ENCODE peak calls at places on chromosomes 2 and 18, in five cellular contexts. One of them, this sample, is unnamed.

GRCh38 chr18:48994044-48994651 is 43.4 kb upstream of the SMAD7 start:
- DNase-seq in Panc1: no peak
- DNase-seq in H1: no peak
- DNase-seq in K562: no peak
- DNase-seq in SK-N-SH: no peak
- DNase-seq in this sample: no peak

GRCh38 chr2:181106789-181107418 is 126.5 kb downstream of the UBE2E3 start:
- DNase-seq in H1: no peak
- DNase-seq in K562: peak; percentile 11
- DNase-seq in Panc1: peak; percentile 39
- DNase-seq in SK-N-SH: no peak
- DNase-seq in this sample: peak; percentile 73

GRCh38 chr18:69400976-69401474 is 337 bp downstream of the DOK6 start:
- DNase-seq in Panc1: no peak
- DNase-seq in K562: no peak
- DNase-seq in H1: peak; percentile 62
- DNase-seq in SK-N-SH: peak; percentile 81
- DNase-seq in this sample: no peak

GRCh38 chr18:24818451-24818850 is 358.0 kb downstream of the HRH4 start:
- DNase-seq in Panc1: no peak
- DNase-seq in SK-N-SH: peak; percentile 40
- DNase-seq in H1: no peak
- DNase-seq in K562: no peak
- DNase-seq in this sample: no peak

GRCh38 chr2:36530178-36530982 is 67.6 kb downstream of the FEZ2 start:
- DNase-seq in Panc1: no peak
- DNase-seq in SK-N-SH: no peak
- DNase-seq in K562: no peak
- DNase-seq in H1: no peak
- DNase-seq in this sample: no peak

GRCh38 chr18:37962316-37962966 is 396.8 kb upstream of the CELF4 start:
- DNase-seq in Panc1: no peak
- DNase-seq in K562: no peak
- DNase-seq in H1: no peak
- DNase-seq in SK-N-SH: no peak
- DNase-seq in this sample: no peak

GRCh38 chr2:182545420-182546167 is 118.8 kb upstream of the PDE1A start:
- DNase-seq in K562: no peak
- DNase-seq in SK-N-SH: no peak
- DNase-seq in H1: no peak
- DNase-seq in Panc1: no peak
- DNase-seq in this sample: no peak

GRCh38 chr18:21162786-21163185 is 51.2 kb upstream of the ROCK1 start:
- DNase-seq in SK-N-SH: no peak
- DNase-seq in K562: no peak
- DNase-seq in H1: no peak
- DNase-seq in Panc1: no peak
- DNase-seq in this sample: no peak

GRCh38 chr2:121633463-121633862 is 15.8 kb downstream of the CLASP1 start:
- DNase-seq in K562: no peak
- DNase-seq in Panc1: no peak
- DNase-seq in SK-N-SH: no peak
- DNase-seq in H1: no peak
- DNase-seq in this sample: no peak

GRCh38 chr2:33267745-33268144 is 208.7 kb upstream of the RASGRP3 start:
- DNase-seq in H1: no peak
- DNase-seq in Panc1: no peak
- DNase-seq in K562: no peak
- DNase-seq in SK-N-SH: no peak
- DNase-seq in this sample: no peak

DNA sequence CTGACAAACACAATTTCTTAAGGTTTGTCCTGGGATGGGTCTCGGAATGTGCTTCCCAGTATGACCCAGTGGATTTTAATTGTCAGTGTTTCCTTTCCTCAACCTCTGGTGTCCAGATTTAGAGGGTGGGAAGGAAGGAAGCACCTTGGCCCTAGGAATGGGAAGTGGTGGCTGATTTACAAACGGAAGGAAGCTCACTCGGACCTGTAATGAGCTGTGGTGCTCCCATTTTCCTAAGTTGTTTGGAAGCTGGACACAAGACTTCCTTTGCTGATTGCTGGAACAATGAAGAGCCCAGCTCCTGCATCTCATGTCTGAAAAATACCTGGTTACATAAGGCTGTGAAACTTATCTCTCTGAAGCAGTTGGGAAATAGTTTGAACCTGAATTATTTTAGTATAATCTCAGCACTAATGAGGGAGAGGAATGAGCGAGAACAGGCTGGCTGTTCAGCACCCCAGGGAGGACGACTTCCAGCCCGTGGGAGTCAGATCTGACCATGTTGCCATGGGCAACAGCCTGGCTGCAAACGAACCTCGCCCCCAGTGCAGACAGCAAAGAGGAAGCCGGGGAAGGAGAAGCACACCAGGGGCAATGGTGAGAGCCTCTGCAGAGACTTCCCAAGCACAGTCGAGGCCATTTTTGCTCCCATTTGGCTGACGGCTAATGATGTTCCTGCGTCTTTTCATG is 74.4 kb upstream of the ASB18 start:
- DNase-seq in SK-N-SH: no peak
- DNase-seq in H1: no peak
- DNase-seq in K562: peak; percentile 8
- DNase-seq in Panc1: no peak
- DNase-seq in this sample: no peak
- TF ChIP-seq SIN3A in SK-N-SH: no peak
- TF ChIP-seq SIN3A in H1: no peak
- TF ChIP-seq SIN3A in K562: no peak
- TF ChIP-seq SIN3A in Panc1: no peak
- TF ChIP-seq SIN3A in this sample: no peak

GRCh38 chr2:88452980-88453582 is 588 bp upstream of the FOXI3 start:
- DNase-seq in K562: no peak
- DNase-seq in SK-N-SH: no peak
- DNase-seq in Panc1: no peak
- DNase-seq in H1: peak; percentile 58
- DNase-seq in this sample: no peak
- H3K4me3 ChIP-seq in K562: no peak overlapping the region
- H3K4me3 ChIP-seq in SK-N-SH: peak overlapping the region; percentile 46
- H3K4me3 ChIP-seq in Panc1: no peak overlapping the region
- H3K4me3 ChIP-seq in H1: peak overlapping the region; percentile 63
- H3K4me3 ChIP-seq in this sample: no peak overlapping the region

DNA sequence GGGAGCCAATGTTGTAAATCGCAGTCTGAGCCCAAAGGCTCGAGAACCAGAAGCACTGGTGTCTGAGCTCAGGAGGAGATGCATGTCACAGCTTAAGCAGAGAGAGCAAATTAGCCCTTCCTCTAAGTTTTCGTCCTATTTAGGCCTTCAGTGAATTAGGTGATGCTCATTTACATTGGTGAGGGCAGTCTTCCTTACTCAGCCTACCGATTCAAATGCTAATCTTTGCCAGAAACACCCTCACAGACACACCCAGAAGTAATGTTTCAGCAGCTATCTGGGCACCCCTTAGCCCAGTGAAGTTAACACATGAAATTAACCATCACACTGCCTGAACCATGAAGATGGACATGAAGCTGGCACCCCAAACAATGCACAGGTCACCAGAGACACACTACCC is 385.1 kb downstream of the STK39 start:
- DNase-seq in H1: no peak
- DNase-seq in SK-N-SH: no peak
- DNase-seq in K562: no peak
- DNase-seq in Panc1: no peak
- DNase-seq in this sample: no peak
- H3K27ac ChIP-seq in H1: peak overlapping the region; percentile 51
- H3K27ac ChIP-seq in SK-N-SH: no peak overlapping the region
- H3K27ac ChIP-seq in K562: no peak overlapping the region
- H3K27ac ChIP-seq in Panc1: no peak overlapping the region
- H3K27ac ChIP-seq in this sample: no peak overlapping the region

GRCh38 chr2:128178650-128179460 is 87.9 kb downstream of the UGGT1 start:
- DNase-seq in SK-N-SH: peak; percentile 59
- DNase-seq in Panc1: no peak
- DNase-seq in K562: peak; percentile 68
- DNase-seq in H1: peak; percentile 59
- DNase-seq in this sample: peak; percentile 10
- TF ChIP-seq SIN3A in SK-N-SH: no peak
- TF ChIP-seq SIN3A in Panc1: no peak
- TF ChIP-seq SIN3A in K562: no peak
- TF ChIP-seq SIN3A in H1: no peak
- TF ChIP-seq SIN3A in this sample: no peak

DNA sequence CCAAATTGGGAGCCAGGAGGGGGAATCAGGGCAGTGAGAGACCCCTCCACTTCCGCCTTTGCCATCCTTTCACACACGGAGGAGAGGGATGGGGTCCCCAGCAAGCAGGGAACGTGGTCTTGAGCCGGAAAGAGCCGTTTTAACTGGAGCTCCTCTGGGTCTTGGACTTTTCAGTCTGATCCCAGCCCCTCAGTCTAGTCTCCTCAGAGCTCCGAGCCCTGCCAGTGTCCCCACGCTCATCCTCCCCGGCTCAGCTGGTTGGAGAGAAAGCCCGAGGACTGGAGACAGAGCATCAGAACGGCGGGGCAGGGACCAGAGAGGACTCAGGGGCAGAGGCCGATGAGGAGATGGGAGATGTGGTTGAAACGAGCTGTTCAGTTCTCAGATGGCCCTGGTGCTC is 26.1 kb upstream of the OTOF start:
- DNase-seq in SK-N-SH: no peak
- DNase-seq in K562: no peak
- DNase-seq in Panc1: no peak
- DNase-seq in H1: no peak
- DNase-seq in this sample: no peak
- H3K4me3 ChIP-seq in SK-N-SH: no peak overlapping the region
- H3K4me3 ChIP-seq in K562: peak overlapping the region; percentile 44
- H3K4me3 ChIP-seq in Panc1: peak overlapping the region; percentile 44
- H3K4me3 ChIP-seq in H1: peak overlapping the region; percentile 44
- H3K4me3 ChIP-seq in this sample: peak overlapping the region; percentile 60

DNA sequence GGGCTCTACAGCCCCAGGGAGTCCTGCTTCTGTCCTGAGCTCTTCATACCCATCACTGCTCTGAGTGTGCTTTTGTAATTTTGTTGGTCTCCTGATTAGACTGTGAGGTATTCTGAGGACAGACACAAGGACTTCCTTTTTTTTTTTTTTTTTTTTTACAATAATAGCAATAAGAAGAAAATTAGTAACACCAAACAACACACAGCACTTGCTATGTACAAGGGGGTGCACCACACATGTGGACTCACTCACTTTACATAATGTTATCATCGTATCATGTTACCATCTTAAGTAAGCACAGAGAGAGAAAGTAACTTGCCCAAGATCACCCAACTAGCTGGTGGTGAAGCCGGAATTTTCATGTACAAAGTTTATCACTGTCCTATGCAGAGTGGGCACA is 34.5 kb downstream of the MBP start:
- DNase-seq in SK-N-SH: no peak
- DNase-seq in K562: no peak
- DNase-seq in Panc1: no peak
- DNase-seq in H1: no peak
- DNase-seq in this sample: no peak
- H3K27ac ChIP-seq in SK-N-SH: no peak overlapping the region
- H3K27ac ChIP-seq in K562: no peak overlapping the region
- H3K27ac ChIP-seq in Panc1: peak overlapping the region; percentile 95
- H3K27ac ChIP-seq in H1: no peak overlapping the region
- H3K27ac ChIP-seq in this sample: no peak overlapping the region

DNA sequence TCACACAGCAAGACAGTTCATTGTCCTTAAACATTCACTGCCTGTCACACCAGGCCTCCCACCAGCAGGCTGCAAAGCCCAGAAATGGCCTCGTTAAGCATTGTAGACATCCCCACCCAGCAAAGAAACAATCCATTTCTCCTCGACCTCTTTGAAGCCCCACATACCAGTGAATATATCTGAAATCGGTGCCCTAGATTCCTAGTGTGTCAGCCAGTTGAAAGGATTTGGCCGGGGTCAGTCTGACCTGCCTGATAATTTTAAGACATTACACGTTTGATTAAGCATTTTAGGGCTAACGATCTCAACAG is 247.0 kb upstream of the CHAC2 start:
- DNase-seq in SK-N-SH: no peak
- DNase-seq in K562: no peak
- DNase-seq in Panc1: no peak
- DNase-seq in H1: no peak
- DNase-seq in this sample: no peak
- TF ChIP-seq SIN3A in SK-N-SH: no peak
- TF ChIP-seq SIN3A in K562: no peak
- TF ChIP-seq SIN3A in Panc1: no peak
- TF ChIP-seq SIN3A in H1: no peak
- TF ChIP-seq SIN3A in this sample: no peak

GRCh38 chr2:156181208-156181607 is 151.3 kb downstream of the NR4A2 start:
- DNase-seq in SK-N-SH: no peak
- DNase-seq in K562: no peak
- DNase-seq in H1: no peak
- DNase-seq in Panc1: no peak
- DNase-seq in this sample: no peak
- H3K4me3 ChIP-seq in SK-N-SH: no peak overlapping the region
- H3K4me3 ChIP-seq in K562: no peak overlapping the region
- H3K4me3 ChIP-seq in H1: no peak overlapping the region
- H3K4me3 ChIP-seq in Panc1: no peak overlapping the region
- H3K4me3 ChIP-seq in this sample: no peak overlapping the region

DNA sequence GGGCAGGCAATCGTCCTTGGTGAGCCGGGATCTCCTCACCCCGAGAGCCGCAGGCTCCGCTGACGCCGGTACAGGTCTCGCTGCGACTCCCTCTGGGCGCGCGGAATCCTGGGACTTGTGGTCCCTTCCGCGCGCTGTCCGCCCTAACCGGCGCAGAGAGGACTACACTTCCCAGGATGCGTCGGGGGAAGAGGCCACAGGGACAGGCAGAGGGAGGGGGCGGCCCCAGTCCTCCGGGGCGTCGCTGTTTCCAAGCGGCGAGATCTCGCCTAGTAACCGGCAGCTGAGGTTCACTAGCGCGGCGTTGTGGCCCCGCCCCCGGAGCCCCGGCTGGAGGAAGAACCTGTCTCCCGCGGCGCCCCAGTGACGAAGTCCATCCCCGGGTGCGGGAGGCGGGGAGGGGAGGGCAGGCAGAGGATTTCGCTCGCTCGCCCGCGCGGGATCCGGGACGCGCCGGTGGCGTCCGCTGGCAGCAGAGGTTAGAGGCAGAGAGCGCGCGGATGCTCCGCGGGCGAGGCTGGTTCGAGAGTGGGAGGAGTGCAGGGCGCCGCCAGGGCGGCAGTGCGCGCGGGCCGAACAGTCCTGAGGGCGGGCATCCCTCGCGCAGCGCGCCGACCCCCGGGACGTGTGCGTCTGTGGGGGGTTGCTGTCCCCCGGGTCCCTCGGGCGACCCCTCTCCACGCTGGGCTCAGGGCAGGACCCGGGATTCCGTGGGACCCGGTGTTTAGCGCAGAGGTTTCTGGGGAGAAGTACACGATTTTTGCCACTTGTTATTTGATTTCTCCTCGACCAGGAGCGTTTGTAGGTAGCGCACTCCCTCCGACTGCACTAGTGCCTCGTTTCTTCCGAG is at the start of gene EML6:
- DNase-seq in H1: peak; percentile 98
- DNase-seq in K562: peak; percentile 97
- DNase-seq in Panc1: peak; percentile 95
- DNase-seq in SK-N-SH: peak; percentile 98
- DNase-seq in this sample: peak; percentile 96
- H3K27ac ChIP-seq in H1: peak within 1 kb of the TSS; percentile 2
- H3K27ac ChIP-seq in K562: peak within 1 kb of the TSS; percentile 56
- H3K27ac ChIP-seq in Panc1: peak within 1 kb of the TSS; percentile 92
- H3K27ac ChIP-seq in SK-N-SH: peak within 1 kb of the TSS; percentile 89
- H3K27ac ChIP-seq in this sample: peak within 1 kb of the TSS; percentile 61

This sample was measured in HCT116.